ENCODE peak calls at places on chromosomes 6 and 20, in four cellular contexts. One of them, this sample, is unnamed.
A peak's percentile ranks its signal among the peaks of the same experiment; 100 is the strongest.

GRCh38 chr6:141105481-141105880 is 1027.2 kb upstream of the GJE1 start:
- DNase-seq in K562: no peak
- DNase-seq in GM12878: no peak
- DNase-seq in HEK293T: peak; percentile 11
- DNase-seq in this sample: no peak

GRCh38 chr6:116381000-116381399 is 10.3 kb downstream of the DSE start:
- DNase-seq in K562: no peak
- DNase-seq in GM12878: no peak
- DNase-seq in HEK293T: no peak
- DNase-seq in this sample: no peak

GRCh38 chr20:46332373-46333135 is 24.3 kb upstream of the CDH22 start:
- DNase-seq in HEK293T: no peak
- DNase-seq in K562: no peak
- DNase-seq in GM12878: no peak
- DNase-seq in this sample: no peak

GRCh38 chr20:18288748-18289705 is 700 bp downstream of the ZNF133 start:
- DNase-seq in K562: peak; percentile 10
- DNase-seq in GM12878: no peak
- DNase-seq in HEK293T: peak; percentile 11
- DNase-seq in this sample: peak; percentile 42

GRCh38 chr20:56522311-56522710 is 2.2 kb upstream of the FAM209A start:
- DNase-seq in K562: no peak
- DNase-seq in HEK293T: no peak
- DNase-seq in GM12878: no peak
- DNase-seq in this sample: no peak

GRCh38 chr6:108737594-108738546 is 110.4 kb upstream of the ARMC2 start:
- DNase-seq in GM12878: no peak
- DNase-seq in K562: peak; percentile 80
- DNase-seq in HEK293T: no peak
- DNase-seq in this sample: no peak

GRCh38 chr6:144955853-144956252 is 670.7 kb downstream of the UTRN start:
- DNase-seq in GM12878: no peak
- DNase-seq in HEK293T: no peak
- DNase-seq in K562: no peak
- DNase-seq in this sample: no peak

GRCh38 chr20:8331740-8332412 is 199.8 kb downstream of the PLCB1 start:
- DNase-seq in GM12878: no peak
- DNase-seq in HEK293T: no peak
- DNase-seq in K562: no peak
- DNase-seq in this sample: peak; percentile 86

GRCh38 chr20:50085481-50086365 is 27.2 kb downstream of the UBE2V1 start:
- DNase-seq in K562: peak; percentile 57
- DNase-seq in HEK293T: peak; percentile 77
- DNase-seq in GM12878: no peak
- DNase-seq in this sample: peak; percentile 82

DNA sequence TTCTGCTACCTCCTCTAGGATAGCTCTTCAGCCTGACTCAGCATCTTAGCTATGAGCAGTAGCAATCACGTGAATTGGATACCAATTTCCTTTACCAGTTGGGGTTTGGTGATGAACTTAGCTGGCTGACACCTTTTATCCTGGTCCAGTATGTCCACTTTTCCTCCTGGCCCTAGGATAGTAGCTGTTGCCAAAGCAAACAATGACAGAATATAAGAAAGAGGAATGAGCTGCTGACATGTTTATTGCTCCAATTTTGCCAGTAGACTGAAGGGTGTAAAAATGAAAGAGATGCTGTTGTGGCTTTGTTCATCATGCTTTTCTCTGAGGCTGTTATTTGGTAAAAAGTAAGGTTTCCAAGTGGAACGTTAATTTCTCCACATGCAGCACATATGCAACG is 168.3 kb upstream of the JAG1 start:
- DNase-seq in HEK293T: no peak
- DNase-seq in GM12878: no peak
- DNase-seq in K562: no peak
- DNase-seq in this sample: no peak
- TF ChIP-seq FOXK2 in HEK293T: no peak
- TF ChIP-seq FOXK2 in GM12878: no peak
- TF ChIP-seq FOXK2 in K562: no peak
- TF ChIP-seq FOXK2 in this sample: no peak

DNA sequence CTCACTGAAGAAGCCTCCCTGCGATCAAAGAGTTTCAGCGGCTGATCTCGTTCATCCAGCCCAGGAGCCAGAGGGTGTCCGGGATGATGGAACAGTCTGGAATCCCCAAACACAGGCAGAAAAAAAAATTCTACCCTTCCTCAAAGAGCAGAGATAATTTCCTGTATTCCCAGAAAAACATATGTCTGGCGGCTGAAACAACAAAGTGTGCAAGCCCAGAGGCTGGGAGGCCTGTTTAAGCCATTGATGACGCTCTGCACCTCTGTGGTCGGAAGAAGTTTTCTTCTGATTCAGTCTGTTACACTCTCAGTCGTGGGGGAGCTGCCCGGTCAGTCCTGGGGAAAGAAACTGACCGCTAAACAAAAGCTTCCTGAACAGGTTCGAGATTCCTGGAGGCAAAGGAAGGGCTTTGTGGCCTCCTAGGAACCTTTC is 37.0 kb downstream of the TFEB start:
- DNase-seq in GM12878: no peak
- DNase-seq in K562: no peak
- DNase-seq in HEK293T: no peak
- DNase-seq in this sample: no peak
- TF ChIP-seq FOXK2 in GM12878: no peak
- TF ChIP-seq FOXK2 in K562: no peak
- TF ChIP-seq FOXK2 in HEK293T: no peak
- TF ChIP-seq FOXK2 in this sample: no peak

DNA sequence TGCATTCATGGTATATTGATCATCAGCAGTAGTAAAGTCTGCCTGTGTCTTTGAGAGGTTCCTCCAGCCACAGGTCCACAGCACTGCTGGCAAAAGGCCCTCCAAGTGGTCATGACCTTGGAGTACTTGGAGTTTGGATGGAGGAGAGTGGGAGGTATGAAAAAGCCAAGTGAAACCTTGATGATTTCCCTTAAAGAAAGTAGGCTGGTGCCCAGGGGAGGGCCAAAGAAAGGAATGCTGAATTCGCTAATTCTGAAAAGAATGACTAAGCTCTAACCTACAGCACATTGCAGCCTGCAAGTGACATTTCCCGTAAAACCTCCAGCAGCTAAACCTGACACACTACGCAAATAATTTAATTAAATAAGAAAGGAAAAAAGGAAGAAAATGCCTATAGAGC is 223.4 kb upstream of the TAB2 start:
- DNase-seq in K562: no peak
- DNase-seq in GM12878: no peak
- DNase-seq in HEK293T: no peak
- DNase-seq in this sample: no peak
- TF ChIP-seq FOXK2 in K562: no peak
- TF ChIP-seq FOXK2 in GM12878: no peak
- TF ChIP-seq FOXK2 in HEK293T: no peak
- TF ChIP-seq FOXK2 in this sample: no peak

GRCh38 chr20:1334761-1335160 is 5.8 kb upstream of the SDCBP2 start:
- DNase-seq in HEK293T: no peak
- DNase-seq in K562: peak; percentile 23
- DNase-seq in GM12878: no peak
- DNase-seq in this sample: peak; percentile 63
- TF ChIP-seq FOXK2 in HEK293T: no peak
- TF ChIP-seq FOXK2 in K562: no peak
- TF ChIP-seq FOXK2 in GM12878: no peak
- TF ChIP-seq FOXK2 in this sample: no peak

GRCh38 chr6:90097357-90097756 is 199.3 kb downstream of the BACH2 start:
- DNase-seq in K562: no peak
- DNase-seq in HEK293T: no peak
- DNase-seq in GM12878: no peak
- DNase-seq in this sample: no peak
- TF ChIP-seq FOXK2 in K562: no peak
- TF ChIP-seq FOXK2 in HEK293T: no peak
- TF ChIP-seq FOXK2 in GM12878: no peak
- TF ChIP-seq FOXK2 in this sample: no peak

GRCh38 chr6:41073203-41073967 is 611 bp downstream of the NFYA start:
- DNase-seq in K562: peak; percentile 94
- DNase-seq in HEK293T: peak; percentile 70
- DNase-seq in GM12878: peak; percentile 31
- DNase-seq in this sample: peak; percentile 86

GRCh38 chr6:41073968-41074691 is 1.4 kb downstream of the NFYA start:
- DNase-seq in GM12878: no peak
- DNase-seq in K562: no peak
- DNase-seq in HEK293T: no peak
- DNase-seq in this sample: no peak

GRCh38 chr6:41071923-41072835 is at the start of gene OARD1:
- DNase-seq in HEK293T: peak; percentile 95
- DNase-seq in GM12878: peak; percentile 97
- DNase-seq in K562: peak; percentile 97
- DNase-seq in this sample: peak; percentile 99

GRCh38 chr6:41072836-41073202 is at the start of gene NFYA:
- DNase-seq in GM12878: no peak
- DNase-seq in HEK293T: no peak
- DNase-seq in K562: peak; percentile 93
- DNase-seq in this sample: no peak

GRCh38 chr6:41071501-41071922 is 644 bp downstream of the OARD1 start:
- DNase-seq in HEK293T: no peak
- DNase-seq in GM12878: peak; percentile 34
- DNase-seq in K562: no peak
- DNase-seq in this sample: no peak
- TF ChIP-seq FOXK2 in HEK293T: no peak
- TF ChIP-seq FOXK2 in GM12878: no peak
- TF ChIP-seq FOXK2 in K562: no peak
- TF ChIP-seq FOXK2 in this sample: no peak

GRCh38 chr6:98529364-98529763 is 305.0 kb upstream of the POU3F2 start:
- DNase-seq in K562: no peak
- DNase-seq in HEK293T: no peak
- DNase-seq in GM12878: no peak
- DNase-seq in this sample: no peak
- TF ChIP-seq FOXK2 in K562: no peak
- TF ChIP-seq FOXK2 in HEK293T: no peak
- TF ChIP-seq FOXK2 in GM12878: no peak
- TF ChIP-seq FOXK2 in this sample: no peak

GRCh38 chr6:140040391-140040790 is 665.9 kb upstream of the CITED2 start:
- DNase-seq in K562: no peak
- DNase-seq in HEK293T: no peak
- DNase-seq in GM12878: no peak
- DNase-seq in this sample: no peak
- TF ChIP-seq FOXK2 in K562: no peak
- TF ChIP-seq FOXK2 in HEK293T: no peak
- TF ChIP-seq FOXK2 in GM12878: no peak
- TF ChIP-seq FOXK2 in this sample: no peak

DNA sequence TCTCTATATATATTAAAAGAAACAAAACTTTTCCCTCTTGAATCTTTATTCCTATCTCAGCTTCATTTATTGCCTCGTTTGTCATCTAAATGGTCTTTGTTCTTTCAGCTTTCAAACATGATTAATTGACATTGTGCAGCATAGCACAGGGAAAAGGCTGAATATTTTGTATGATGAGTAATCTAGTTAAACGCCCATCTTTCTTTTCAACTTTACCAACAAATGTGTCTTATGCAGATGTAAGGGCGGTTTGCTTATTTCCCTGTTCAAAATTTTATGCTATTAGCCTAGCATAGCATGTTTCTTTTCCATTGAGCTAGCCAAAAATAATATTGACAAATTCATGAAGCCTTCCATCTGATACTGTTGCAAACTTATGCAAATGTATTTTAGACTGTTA is 176.4 kb upstream of the AKAP12 start:
- DNase-seq in HEK293T: no peak
- DNase-seq in K562: no peak
- DNase-seq in GM12878: no peak
- DNase-seq in this sample: no peak
- TF ChIP-seq FOXK2 in HEK293T: no peak
- TF ChIP-seq FOXK2 in K562: no peak
- TF ChIP-seq FOXK2 in GM12878: no peak
- TF ChIP-seq FOXK2 in this sample: no peak

DNA sequence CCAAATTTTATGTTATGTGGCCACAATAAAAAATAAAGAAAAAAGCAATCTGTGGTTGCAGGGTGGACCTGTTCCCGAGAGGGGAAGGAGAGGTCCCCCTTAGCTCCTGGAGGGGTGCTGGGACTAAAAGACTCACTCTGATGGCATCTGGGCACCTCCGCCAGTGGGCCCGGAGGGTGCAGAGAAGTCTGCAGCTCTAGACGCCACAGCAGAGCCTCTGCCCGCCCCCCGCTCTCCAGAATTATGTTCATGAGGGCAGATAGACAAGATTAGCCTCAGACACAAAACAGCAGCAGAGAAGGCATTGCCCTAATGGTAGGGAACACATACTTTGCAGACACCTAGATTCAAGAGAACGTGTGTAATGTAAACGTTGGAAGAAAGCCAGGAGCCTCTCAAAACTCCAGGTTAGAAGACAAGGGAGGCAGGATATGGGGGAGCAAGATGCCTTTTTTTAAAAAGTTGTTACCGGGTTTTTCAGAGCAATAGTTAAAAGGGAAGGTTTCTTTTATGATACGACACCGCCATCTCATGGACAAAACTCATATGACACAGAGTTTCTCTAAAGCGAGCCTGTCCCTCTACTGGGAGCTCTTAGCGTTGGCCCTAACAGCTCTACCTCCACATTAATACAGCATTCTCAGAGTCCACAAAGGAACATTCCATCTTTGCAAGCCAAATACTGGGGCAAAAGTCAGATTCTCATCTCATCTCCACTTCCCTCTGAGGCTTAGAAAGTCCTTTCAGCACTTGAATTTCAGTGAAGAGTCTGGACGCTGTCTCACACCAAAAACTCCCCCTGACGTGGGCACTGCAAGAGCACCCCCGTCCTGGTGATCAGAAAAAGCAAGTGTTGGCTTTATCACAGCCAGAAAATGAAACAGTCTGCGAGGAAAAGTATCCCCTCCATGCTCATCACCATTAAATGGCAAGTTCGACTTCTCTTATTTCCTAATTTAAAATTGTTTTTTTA is 47.2 kb downstream of the FOXF2 start:
- DNase-seq in GM12878: peak; percentile 30
- DNase-seq in K562: peak; percentile 75
- DNase-seq in HEK293T: peak; percentile 74
- DNase-seq in this sample: peak; percentile 67
- TF ChIP-seq FOXK2 in GM12878: no peak
- TF ChIP-seq FOXK2 in K562: no peak
- TF ChIP-seq FOXK2 in HEK293T: no peak
- TF ChIP-seq FOXK2 in this sample: no peak